ENCODE peak calls at places on chromosomes 2 and 18, in eight cellular contexts. One of them, this sample, is unnamed.

GRCh38 chr2:218216336-218216673 is 684 bp upstream of the ARPC2 start:
- DNase-seq in fibroblast of lung: no peak
- DNase-seq in psoas muscle: peak; percentile 60
- DNase-seq in SK-N-SH: no peak
- DNase-seq in IMR-90: no peak
- DNase-seq in tibial nerve: no peak
- DNase-seq in ascending aorta: no peak
- DNase-seq in A549: no peak
- DNase-seq in this sample: no peak

GRCh38 chr2:64327510-64328414 is 126.2 kb upstream of the LGALSL start:
- DNase-seq in IMR-90: no peak
- DNase-seq in psoas muscle: peak; percentile 63
- DNase-seq in tibial nerve: peak; percentile 38
- DNase-seq in fibroblast of lung: peak; percentile 39
- DNase-seq in A549: peak; percentile 40
- DNase-seq in SK-N-SH: peak; percentile 65
- DNase-seq in ascending aorta: peak; percentile 72
- DNase-seq in this sample: no peak

GRCh38 chr2:20496069-20496468 is 49.2 kb downstream of the RHOB start:
- DNase-seq in SK-N-SH: no peak
- DNase-seq in ascending aorta: no peak
- DNase-seq in fibroblast of lung: peak; percentile 65
- DNase-seq in tibial nerve: no peak
- DNase-seq in IMR-90: peak; percentile 68
- DNase-seq in A549: peak; percentile 43
- DNase-seq in psoas muscle: peak; percentile 86
- DNase-seq in this sample: no peak

GRCh38 chr2:16662440-16662839 is 3.2 kb downstream of the CYRIA start:
- DNase-seq in fibroblast of lung: peak; percentile 64
- DNase-seq in tibial nerve: no peak
- DNase-seq in ascending aorta: no peak
- DNase-seq in A549: peak; percentile 16
- DNase-seq in IMR-90: peak; percentile 71
- DNase-seq in SK-N-SH: no peak
- DNase-seq in psoas muscle: peak; percentile 79
- DNase-seq in this sample: no peak

GRCh38 chr18:45993441-45993840 is 26.3 kb upstream of the EPG5 start:
- DNase-seq in fibroblast of lung: peak; percentile 89
- DNase-seq in tibial nerve: no peak
- DNase-seq in psoas muscle: no peak
- DNase-seq in SK-N-SH: no peak
- DNase-seq in ascending aorta: no peak
- DNase-seq in A549: no peak
- DNase-seq in IMR-90: peak; percentile 91
- DNase-seq in this sample: peak; percentile 7

GRCh38 chr2:6946722-6947121 is 29.5 kb downstream of the RNF144A start:
- DNase-seq in tibial nerve: no peak
- DNase-seq in ascending aorta: no peak
- DNase-seq in IMR-90: peak; percentile 68
- DNase-seq in fibroblast of lung: peak; percentile 94
- DNase-seq in A549: peak; percentile 13
- DNase-seq in psoas muscle: no peak
- DNase-seq in SK-N-SH: no peak
- DNase-seq in this sample: peak; percentile 51

GRCh38 chr2:166240387-166241313 is 112.8 kb upstream of the SCN1A start:
- DNase-seq in psoas muscle: no peak
- DNase-seq in fibroblast of lung: peak; percentile 19
- DNase-seq in IMR-90: peak; percentile 52
- DNase-seq in tibial nerve: no peak
- DNase-seq in ascending aorta: no peak
- DNase-seq in SK-N-SH: no peak
- DNase-seq in A549: no peak
- DNase-seq in this sample: no peak

GRCh38 chr18:50878345-50879301 is at the start of gene ME2:
- DNase-seq in IMR-90: peak; percentile 86
- DNase-seq in ascending aorta: peak; percentile 95
- DNase-seq in SK-N-SH: peak; percentile 99
- DNase-seq in psoas muscle: peak; percentile 95
- DNase-seq in A549: peak; percentile 90
- DNase-seq in fibroblast of lung: peak; percentile 84
- DNase-seq in tibial nerve: peak; percentile 81
- DNase-seq in this sample: peak; percentile 74

GRCh38 chr2:159635006-159635746 is 18.8 kb upstream of the BAZ2B start:
- DNase-seq in IMR-90: peak; percentile 39
- DNase-seq in psoas muscle: no peak
- DNase-seq in fibroblast of lung: peak; percentile 88
- DNase-seq in SK-N-SH: no peak
- DNase-seq in ascending aorta: no peak
- DNase-seq in tibial nerve: no peak
- DNase-seq in A549: no peak
- DNase-seq in this sample: no peak

GRCh38 chr2:240045098-240045497 is 8.2 kb downstream of the OR6B3 start:
- DNase-seq in psoas muscle: no peak
- DNase-seq in fibroblast of lung: no peak
- DNase-seq in ascending aorta: no peak
- DNase-seq in tibial nerve: no peak
- DNase-seq in IMR-90: no peak
- DNase-seq in A549: no peak
- DNase-seq in SK-N-SH: no peak
- DNase-seq in this sample: no peak

GRCh38 chr2:86675611-86676015 is 44.5 kb upstream of the RMND5A start:
- DNase-seq in IMR-90: no peak
- DNase-seq in SK-N-SH: no peak
- DNase-seq in tibial nerve: no peak
- DNase-seq in fibroblast of lung: no peak
- DNase-seq in A549: peak; percentile 29
- DNase-seq in ascending aorta: no peak
- DNase-seq in psoas muscle: no peak
- DNase-seq in this sample: no peak

GRCh38 chr18:55100817-55101457 is 141.7 kb upstream of the CCDC68 start:
- DNase-seq in SK-N-SH: no peak
- DNase-seq in fibroblast of lung: peak; percentile 82
- DNase-seq in tibial nerve: no peak
- DNase-seq in IMR-90: peak; percentile 54
- DNase-seq in psoas muscle: no peak
- DNase-seq in A549: peak; percentile 71
- DNase-seq in ascending aorta: no peak
- DNase-seq in this sample: no peak

GRCh38 chr2:48414980-48415764 is 114.8 kb upstream of the STON1 start:
- DNase-seq in fibroblast of lung: peak; percentile 60
- DNase-seq in ascending aorta: no peak
- DNase-seq in tibial nerve: no peak
- DNase-seq in IMR-90: no peak
- DNase-seq in psoas muscle: no peak
- DNase-seq in SK-N-SH: peak; percentile 44
- DNase-seq in A549: no peak
- DNase-seq in this sample: peak; percentile 8

GRCh38 chr2:238872628-238873400 is 24.9 kb downstream of the TWIST2 start:
- DNase-seq in SK-N-SH: no peak
- DNase-seq in ascending aorta: peak; percentile 57
- DNase-seq in fibroblast of lung: no peak
- DNase-seq in tibial nerve: no peak
- DNase-seq in psoas muscle: no peak
- DNase-seq in IMR-90: no peak
- DNase-seq in A549: no peak
- DNase-seq in this sample: no peak
- TF ChIP-seq CTCF in SK-N-SH: no peak
- TF ChIP-seq CTCF in ascending aorta: no peak
- TF ChIP-seq CTCF in fibroblast of lung: no peak
- TF ChIP-seq CTCF in tibial nerve: no peak
- TF ChIP-seq CTCF in psoas muscle: no peak
- TF ChIP-seq CTCF in IMR-90: no peak
- TF ChIP-seq CTCF in A549: no peak
- TF ChIP-seq CTCF in this sample: no peak

GRCh38 chr18:35376393-35376741 is 770 bp downstream of the ZNF396 start:
- DNase-seq in ascending aorta: peak; percentile 69
- DNase-seq in A549: no peak
- DNase-seq in tibial nerve: no peak
- DNase-seq in IMR-90: no peak
- DNase-seq in SK-N-SH: peak; percentile 65
- DNase-seq in psoas muscle: peak; percentile 48
- DNase-seq in fibroblast of lung: no peak
- DNase-seq in this sample: no peak
- TF ChIP-seq CTCF in ascending aorta: no peak
- TF ChIP-seq CTCF in A549: no peak
- TF ChIP-seq CTCF in tibial nerve: no peak
- TF ChIP-seq CTCF in IMR-90: no peak
- TF ChIP-seq CTCF in SK-N-SH: no peak
- TF ChIP-seq CTCF in psoas muscle: no peak
- TF ChIP-seq CTCF in fibroblast of lung: no peak
- TF ChIP-seq CTCF in this sample: no peak

GRCh38 chr2:164811826-164812225 is 29.8 kb downstream of the COBLL1 start:
- DNase-seq in fibroblast of lung: no peak
- DNase-seq in IMR-90: no peak
- DNase-seq in SK-N-SH: no peak
- DNase-seq in psoas muscle: no peak
- DNase-seq in ascending aorta: no peak
- DNase-seq in tibial nerve: no peak
- DNase-seq in A549: no peak
- DNase-seq in this sample: no peak

GRCh38 chr2:164815071-164815793 is 26.4 kb downstream of the COBLL1 start:
- DNase-seq in IMR-90: no peak
- DNase-seq in tibial nerve: no peak
- DNase-seq in fibroblast of lung: peak; percentile 18
- DNase-seq in SK-N-SH: no peak
- DNase-seq in A549: no peak
- DNase-seq in ascending aorta: no peak
- DNase-seq in psoas muscle: no peak
- DNase-seq in this sample: no peak

GRCh38 chr2:164812378-164812777 is 29.2 kb downstream of the COBLL1 start:
- DNase-seq in SK-N-SH: no peak
- DNase-seq in A549: no peak
- DNase-seq in IMR-90: no peak
- DNase-seq in ascending aorta: no peak
- DNase-seq in fibroblast of lung: no peak
- DNase-seq in tibial nerve: no peak
- DNase-seq in psoas muscle: no peak
- DNase-seq in this sample: no peak

GRCh38 chr2:164816046-164816445 is 25.6 kb downstream of the COBLL1 start:
- DNase-seq in ascending aorta: no peak
- DNase-seq in IMR-90: no peak
- DNase-seq in SK-N-SH: no peak
- DNase-seq in A549: no peak
- DNase-seq in psoas muscle: no peak
- DNase-seq in fibroblast of lung: peak; percentile 12
- DNase-seq in tibial nerve: no peak
- DNase-seq in this sample: no peak

DNA sequence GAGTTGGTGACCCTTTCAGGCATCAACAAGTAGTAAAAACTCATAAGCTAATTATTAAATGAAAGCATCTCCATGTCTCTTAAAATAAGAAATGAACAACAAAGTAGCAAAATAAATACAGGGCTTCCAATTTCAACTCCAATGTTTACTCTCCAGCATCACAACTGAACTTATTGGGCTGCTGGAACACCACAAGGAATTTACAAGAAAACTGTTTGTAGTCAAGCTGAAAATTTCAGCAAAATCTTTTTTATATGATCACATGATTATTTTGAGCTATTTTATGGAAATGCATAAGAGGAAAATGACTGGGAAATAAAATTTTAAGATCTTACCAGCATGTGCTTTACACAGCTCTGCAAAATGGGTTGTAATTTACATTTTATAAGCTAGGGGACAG is 28.1 kb downstream of the COBLL1 start:
- DNase-seq in fibroblast of lung: no peak
- DNase-seq in IMR-90: no peak
- DNase-seq in A549: no peak
- DNase-seq in ascending aorta: no peak
- DNase-seq in psoas muscle: no peak
- DNase-seq in SK-N-SH: no peak
- DNase-seq in tibial nerve: no peak
- DNase-seq in this sample: no peak
- TF ChIP-seq CTCF in fibroblast of lung: no peak
- TF ChIP-seq CTCF in IMR-90: no peak
- TF ChIP-seq CTCF in A549: no peak
- TF ChIP-seq CTCF in ascending aorta: no peak
- TF ChIP-seq CTCF in psoas muscle: no peak
- TF ChIP-seq CTCF in SK-N-SH: no peak
- TF ChIP-seq CTCF in tibial nerve: no peak
- TF ChIP-seq CTCF in this sample: no peak

GRCh38 chr2:73837847-73838585 is 9.3 kb downstream of the STAMBP start:
- DNase-seq in ascending aorta: no peak
- DNase-seq in psoas muscle: no peak
- DNase-seq in SK-N-SH: no peak
- DNase-seq in IMR-90: no peak
- DNase-seq in tibial nerve: no peak
- DNase-seq in fibroblast of lung: no peak
- DNase-seq in A549: no peak
- DNase-seq in this sample: no peak

GRCh38 chr2:73838889-73839539 is 10.3 kb downstream of the STAMBP start:
- DNase-seq in SK-N-SH: no peak
- DNase-seq in IMR-90: peak; percentile 33
- DNase-seq in fibroblast of lung: peak; percentile 64
- DNase-seq in tibial nerve: no peak
- DNase-seq in psoas muscle: no peak
- DNase-seq in A549: no peak
- DNase-seq in ascending aorta: no peak
- DNase-seq in this sample: no peak

GRCh38 chr2:73842739-73843019 is 13.9 kb downstream of the STAMBP start:
- DNase-seq in A549: no peak
- DNase-seq in psoas muscle: no peak
- DNase-seq in SK-N-SH: no peak
- DNase-seq in IMR-90: peak; percentile 52
- DNase-seq in fibroblast of lung: no peak
- DNase-seq in tibial nerve: no peak
- DNase-seq in ascending aorta: no peak
- DNase-seq in this sample: no peak

GRCh38 chr2:73841912-73842738 is 13.4 kb downstream of the STAMBP start:
- DNase-seq in tibial nerve: no peak
- DNase-seq in SK-N-SH: no peak
- DNase-seq in IMR-90: no peak
- DNase-seq in fibroblast of lung: no peak
- DNase-seq in ascending aorta: no peak
- DNase-seq in psoas muscle: no peak
- DNase-seq in A549: peak; percentile 24
- DNase-seq in this sample: no peak

DNA sequence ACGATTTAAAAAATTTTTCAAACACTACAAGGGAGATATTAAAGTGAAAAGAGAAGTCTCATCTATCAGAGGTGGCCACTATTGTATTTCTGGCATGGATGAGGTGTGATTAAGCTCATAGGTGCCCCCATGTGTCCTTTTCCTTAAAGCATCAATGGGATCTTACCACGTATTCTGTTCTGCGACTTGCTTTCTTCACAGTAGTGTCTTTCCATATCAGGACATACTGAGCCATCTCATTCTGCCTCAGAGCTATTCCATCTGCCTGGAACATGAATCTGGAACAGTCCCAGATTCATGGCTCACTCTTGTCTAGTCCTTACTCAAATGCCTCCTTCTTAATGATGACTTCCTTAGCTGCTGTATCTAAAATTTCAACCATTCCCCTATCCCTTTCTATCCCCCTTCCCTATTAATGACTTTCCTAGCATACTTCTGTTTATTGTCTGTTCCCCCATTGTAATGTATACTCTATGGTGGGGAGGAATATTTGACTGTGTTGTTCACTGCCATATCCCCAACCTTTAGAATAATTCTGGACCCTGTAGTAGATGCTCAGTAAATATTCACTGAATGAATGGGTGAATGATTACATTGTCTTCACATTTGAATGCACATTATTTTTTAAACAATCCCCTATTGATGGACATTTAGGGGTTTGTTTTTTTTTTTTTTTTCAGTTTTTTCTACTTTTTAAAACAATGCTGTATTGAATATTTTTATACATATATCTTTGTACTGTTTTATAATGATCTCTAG is 11.1 kb downstream of the STAMBP start:
- DNase-seq in psoas muscle: no peak
- DNase-seq in ascending aorta: no peak
- DNase-seq in fibroblast of lung: peak; percentile 30
- DNase-seq in A549: no peak
- DNase-seq in IMR-90: peak; percentile 47
- DNase-seq in SK-N-SH: no peak
- DNase-seq in tibial nerve: no peak
- DNase-seq in this sample: no peak
- TF ChIP-seq CTCF in psoas muscle: no peak
- TF ChIP-seq CTCF in ascending aorta: no peak
- TF ChIP-seq CTCF in fibroblast of lung: no peak
- TF ChIP-seq CTCF in A549: no peak
- TF ChIP-seq CTCF in IMR-90: no peak
- TF ChIP-seq CTCF in SK-N-SH: no peak
- TF ChIP-seq CTCF in tibial nerve: no peak
- TF ChIP-seq CTCF in this sample: no peak

This sample was measured in AG09319.